ENCODE peak calls at places on chromosome 6, in nine cellular contexts. G, B, Q, W, T, L, C, E and S are unnamed samples.

GRCh38 chr6:14876778-14877613 is 368.9 kb upstream of the JARID2 start:
- DNase-seq in G (no peak), B (no peak), Q (no peak), W (no peak), T (no peak), L (no peak), C (no peak), E (no peak), S (no peak)

GRCh38 chr6:73180718-73181619 is 44.3 kb downstream of the KHDC1L start:
- DNase-seq in G (no peak), B (no peak), Q (no peak), W (no peak), T (no peak), L (no peak), C (peak; percentile 92), E (peak; percentile 24), S (no peak)

GRCh38 chr6:25342784-25343183 is 63.6 kb downstream of the CARMIL1 start:
- DNase-seq in G (no peak), B (no peak), Q (no peak), W (no peak), T (no peak), L (no peak), C (no peak), E (no peak), S (no peak)

GRCh38 chr6:158660331-158660730 is 10.5 kb downstream of the SYTL3 start:
- DNase-seq in G (no peak), B (peak; percentile 59), Q (peak; percentile 43), W (no peak), T (peak; percentile 52), L (no peak), C (peak; percentile 74), E (no peak), S (no peak)

GRCh38 chr6:113642714-113643442 is 214.3 kb upstream of the MARCKS start:
- DNase-seq in G (no peak), B (no peak), Q (peak; percentile 62), W (no peak), T (peak; percentile 95), L (no peak), C (no peak), E (no peak), S (no peak)

GRCh38 chr6:89140347-89141159 is 5.3 kb upstream of the PM20D2 start:
- DNase-seq in G (no peak), B (no peak), Q (no peak), W (no peak), T (peak; percentile 36), L (no peak), C (no peak), E (no peak), S (no peak)

GRCh38 chr6:168042426-168043192 is 36.4 kb downstream of the FRMD1 start:
- DNase-seq in G (no peak), B (no peak), Q (no peak), W (no peak), T (no peak), L (no peak), C (no peak), E (no peak), S (no peak)

GRCh38 chr6:105094133-105094640 is 85.6 kb downstream of the POPDC3 start:
- DNase-seq in G (no peak), B (no peak), Q (no peak), W (no peak), T (no peak), L (no peak), C (no peak), E (no peak), S (no peak)

GRCh38 chr6:88166901-88167624 is 916 bp upstream of the CNR1 start:
- DNase-seq in G (no peak), B (peak; percentile 45), Q (no peak), W (no peak), T (no peak), L (no peak), C (no peak), E (peak; percentile 21), S (no peak)

GRCh38 chr6:37059344-37060194 is 54.1 kb downstream of the FGD2 start:
- DNase-seq in G (no peak), B (peak; percentile 88), Q (peak; percentile 71), W (no peak), T (peak; percentile 65), L (no peak), C (no peak), E (peak; percentile 70), S (peak; percentile 80)

DNA sequence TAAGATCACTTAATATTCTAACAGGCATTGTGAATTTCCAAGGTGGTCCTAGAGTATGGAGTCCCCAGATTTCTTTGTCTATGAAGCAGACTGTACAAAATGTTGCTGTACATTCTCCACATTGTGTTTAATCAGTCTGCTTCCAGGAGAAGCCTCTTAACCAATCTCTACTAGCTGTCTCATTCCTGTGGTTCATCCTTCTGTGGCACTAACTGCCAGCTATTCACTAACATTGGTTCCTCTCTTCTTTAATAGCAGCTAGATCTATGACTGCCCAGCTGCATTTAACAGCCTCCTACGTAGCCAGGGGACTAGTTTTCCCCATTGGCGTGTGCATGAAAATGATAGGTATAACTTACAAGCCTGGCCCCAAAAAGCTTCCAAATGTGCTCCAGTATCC is 395.4 kb downstream of the SAMD5 start:
- DNase-seq in G (no peak), B (no peak), Q (no peak), W (no peak), T (no peak), L (no peak), C (no peak), E (no peak), S (no peak)
- H3K27ac ChIP-seq in G (no peak overlapping the region), B (no peak overlapping the region), Q (no peak overlapping the region), W (no peak overlapping the region), T (no peak overlapping the region), L (no peak overlapping the region), C (no peak overlapping the region), E (no peak overlapping the region), S (no peak overlapping the region)

GRCh38 chr6:3751730-3752537 is 421 bp upstream of the PXDC1 start:
- DNase-seq in G (no peak), B (peak; percentile 78), Q (peak; percentile 91), W (peak; percentile 65), T (peak; percentile 80), L (no peak), C (no peak), E (peak; percentile 78), S (peak; percentile 94)

GRCh38 chr6:3751019-3751729 is at the start of gene PXDC1:
- DNase-seq in G (no peak), B (peak; percentile 48), Q (no peak), W (no peak), T (no peak), L (no peak), C (no peak), E (peak; percentile 31), S (no peak)

GRCh38 chr6:3755637-3756515 is 4.4 kb upstream of the PXDC1 start:
- DNase-seq in G (no peak), B (peak; percentile 61), Q (no peak), W (no peak), T (no peak), L (no peak), C (no peak), E (no peak), S (no peak)

GRCh38 chr6:3752538-3753227 is 1.2 kb upstream of the PXDC1 start:
- DNase-seq in G (no peak), B (no peak), Q (no peak), W (no peak), T (no peak), L (no peak), C (no peak), E (no peak), S (no peak)

GRCh38 chr6:3753228-3753795 is 1.8 kb upstream of the PXDC1 start:
- DNase-seq in G (no peak), B (no peak), Q (peak; percentile 10), W (no peak), T (no peak), L (no peak), C (no peak), E (no peak), S (no peak)
- H3K27ac ChIP-seq in G (peak overlapping the region; percentile 100), B (no peak overlapping the region), Q (no peak overlapping the region), W (no peak overlapping the region), T (peak overlapping the region; percentile 99), L (no peak overlapping the region), C (no peak overlapping the region), E (no peak overlapping the region), S (peak overlapping the region; percentile 12)

GRCh38 chr6:5457036-5457435 is 195.7 kb downstream of the FARS2 start:
- DNase-seq in G (no peak), B (no peak), Q (peak; percentile 91), W (no peak), T (no peak), L (no peak), C (no peak), E (no peak), S (peak; percentile 57)
- H3K27ac ChIP-seq in G (no peak overlapping the region), B (no peak overlapping the region), Q (no peak overlapping the region), W (no peak overlapping the region), T (no peak overlapping the region), L (no peak overlapping the region), C (no peak overlapping the region), E (no peak overlapping the region), S (peak overlapping the region; percentile 88)

DNA sequence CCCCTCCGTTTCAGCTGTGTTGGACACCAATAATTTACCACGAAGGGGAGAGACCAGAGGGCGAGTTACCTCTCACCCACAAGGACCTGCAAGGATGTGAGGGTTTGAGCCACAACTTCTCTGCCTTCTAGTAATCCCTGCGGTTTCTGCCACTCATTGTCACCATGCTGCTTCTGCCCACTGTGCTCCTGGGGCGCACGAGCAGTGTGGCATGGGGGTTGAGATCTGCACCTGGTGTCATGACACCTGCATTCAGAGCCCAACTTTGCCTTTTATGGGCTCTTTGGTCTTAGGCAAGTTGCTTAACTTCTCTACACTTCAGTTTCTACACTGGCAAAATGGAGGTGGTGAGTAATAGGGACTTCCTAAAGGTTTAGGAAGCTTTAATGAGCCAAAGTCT is 84.9 kb downstream of the SOBP start:
- DNase-seq in G (no peak), B (no peak), Q (no peak), W (no peak), T (no peak), L (no peak), C (no peak), E (no peak), S (no peak)
- H3K27ac ChIP-seq in G (no peak overlapping the region), B (no peak overlapping the region), Q (no peak overlapping the region), W (no peak overlapping the region), T (no peak overlapping the region), L (no peak overlapping the region), C (peak overlapping the region; percentile 32), E (no peak overlapping the region), S (no peak overlapping the region)

DNA sequence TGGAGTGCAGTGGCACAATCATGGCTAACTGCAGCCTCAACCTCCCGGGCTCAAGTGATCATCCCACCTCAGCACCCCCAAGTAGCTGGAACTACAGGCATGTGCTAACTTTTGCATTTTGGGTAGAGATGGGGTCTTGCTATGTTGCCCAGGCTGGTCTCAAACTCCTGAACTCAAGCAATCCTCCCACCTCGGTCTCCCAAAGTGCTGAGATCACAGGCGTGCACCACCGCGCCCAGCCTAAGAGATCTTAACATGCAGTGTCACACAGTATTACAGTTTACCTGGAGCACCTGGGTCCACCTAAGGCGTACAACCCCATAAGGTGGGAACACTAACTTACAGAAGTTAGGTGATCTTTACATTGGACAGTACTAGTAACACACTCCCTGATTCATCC is 29.5 kb downstream of the TMEM242 start:
- DNase-seq in G (peak; percentile 67), B (no peak), Q (no peak), W (no peak), T (no peak), L (no peak), C (no peak), E (no peak), S (no peak)
- H3K27ac ChIP-seq in G (no peak overlapping the region), B (no peak overlapping the region), Q (no peak overlapping the region), W (no peak overlapping the region), T (no peak overlapping the region), L (no peak overlapping the region), C (no peak overlapping the region), E (no peak overlapping the region), S (no peak overlapping the region)